ENCODE peak calls at places on chromosomes 1 and 21, in six cellular contexts. One of them, this sample, is unnamed.
A peak's percentile ranks its signal among the peaks of the same experiment; 100 is the strongest.

GRCh38 chr1:110203021-110203661 is 7.0 kb upstream of the KCNC4 start:
- DNase-seq in psoas muscle: no peak
- DNase-seq in kidney: peak; percentile 20
- DNase-seq in esophagus muscularis mucosa: no peak
- DNase-seq in sigmoid colon: no peak
- DNase-seq in aorta: no peak
- DNase-seq in this sample: peak; percentile 24

GRCh38 chr1:21811875-21812305 is at the start of gene LDLRAD2:
- DNase-seq in aorta: no peak
- DNase-seq in sigmoid colon: no peak
- DNase-seq in kidney: no peak
- DNase-seq in psoas muscle: no peak
- DNase-seq in esophagus muscularis mucosa: no peak
- DNase-seq in this sample: no peak

GRCh38 chr1:13469343-13469742 is 44.5 kb downstream of the LRRC38 start:
- DNase-seq in esophagus muscularis mucosa: no peak
- DNase-seq in kidney: no peak
- DNase-seq in psoas muscle: peak; percentile 67
- DNase-seq in sigmoid colon: no peak
- DNase-seq in aorta: peak; percentile 1
- DNase-seq in this sample: no peak

GRCh38 chr1:112267929-112268328 is 128.1 kb upstream of the CTTNBP2NL start:
- DNase-seq in psoas muscle: peak; percentile 83
- DNase-seq in aorta: peak; percentile 77
- DNase-seq in esophagus muscularis mucosa: no peak
- DNase-seq in sigmoid colon: peak; percentile 73
- DNase-seq in kidney: peak; percentile 85
- DNase-seq in this sample: peak; percentile 10

GRCh38 chr1:2073382-2074230 is 23.4 kb downstream of the PRKCZ start:
- DNase-seq in psoas muscle: no peak
- DNase-seq in sigmoid colon: no peak
- DNase-seq in kidney: peak; percentile 72
- DNase-seq in esophagus muscularis mucosa: no peak
- DNase-seq in aorta: no peak
- DNase-seq in this sample: peak; percentile 72

GRCh38 chr1:93080424-93080823 is 1.3 kb downstream of the MTF2 start:
- DNase-seq in psoas muscle: no peak
- DNase-seq in aorta: no peak
- DNase-seq in esophagus muscularis mucosa: no peak
- DNase-seq in kidney: no peak
- DNase-seq in sigmoid colon: no peak
- DNase-seq in this sample: no peak

GRCh38 chr1:25832336-25833037 is 12.7 kb downstream of the MTFR1L start:
- DNase-seq in esophagus muscularis mucosa: no peak
- DNase-seq in aorta: no peak
- DNase-seq in psoas muscle: no peak
- DNase-seq in sigmoid colon: no peak
- DNase-seq in kidney: no peak
- DNase-seq in this sample: no peak

GRCh38 chr1:62688687-62689085 is 500 bp upstream of the DOCK7 start:
- DNase-seq in sigmoid colon: no peak
- DNase-seq in psoas muscle: no peak
- DNase-seq in kidney: no peak
- DNase-seq in aorta: no peak
- DNase-seq in esophagus muscularis mucosa: no peak
- DNase-seq in this sample: no peak

GRCh38 chr21:33234618-33235520 is 5.1 kb downstream of the IFNAR2 start:
- DNase-seq in esophagus muscularis mucosa: no peak
- DNase-seq in psoas muscle: no peak
- DNase-seq in sigmoid colon: no peak
- DNase-seq in kidney: no peak
- DNase-seq in aorta: no peak
- DNase-seq in this sample: no peak
- H3K27ac ChIP-seq in esophagus muscularis mucosa: no peak overlapping the region
- H3K27ac ChIP-seq in psoas muscle: no peak overlapping the region
- H3K27ac ChIP-seq in sigmoid colon: no peak overlapping the region
- H3K27ac ChIP-seq in kidney: no peak overlapping the region
- H3K27ac ChIP-seq in aorta: no peak overlapping the region
- H3K27ac ChIP-seq in this sample: no peak overlapping the region

GRCh38 chr1:155971910-155972809 is 6.2 kb downstream of the ARHGEF2 start:
- DNase-seq in aorta: no peak
- DNase-seq in sigmoid colon: no peak
- DNase-seq in kidney: no peak
- DNase-seq in psoas muscle: no peak
- DNase-seq in esophagus muscularis mucosa: no peak
- DNase-seq in this sample: peak; percentile 43
- H3K27ac ChIP-seq in aorta: no peak overlapping the region
- H3K27ac ChIP-seq in sigmoid colon: no peak overlapping the region
- H3K27ac ChIP-seq in kidney: no peak overlapping the region
- H3K27ac ChIP-seq in psoas muscle: peak overlapping the region; percentile 89
- H3K27ac ChIP-seq in esophagus muscularis mucosa: peak overlapping the region; percentile 97
- H3K27ac ChIP-seq in this sample: peak overlapping the region; percentile 100

GRCh38 chr1:34283142-34283541 is 106.4 kb downstream of the C1orf94 start:
- DNase-seq in aorta: no peak
- DNase-seq in psoas muscle: no peak
- DNase-seq in kidney: no peak
- DNase-seq in esophagus muscularis mucosa: peak; percentile 24
- DNase-seq in sigmoid colon: no peak
- DNase-seq in this sample: no peak
- H3K27ac ChIP-seq in aorta: no peak overlapping the region
- H3K27ac ChIP-seq in psoas muscle: no peak overlapping the region
- H3K27ac ChIP-seq in kidney: no peak overlapping the region
- H3K27ac ChIP-seq in esophagus muscularis mucosa: no peak overlapping the region
- H3K27ac ChIP-seq in sigmoid colon: no peak overlapping the region
- H3K27ac ChIP-seq in this sample: no peak overlapping the region

DNA sequence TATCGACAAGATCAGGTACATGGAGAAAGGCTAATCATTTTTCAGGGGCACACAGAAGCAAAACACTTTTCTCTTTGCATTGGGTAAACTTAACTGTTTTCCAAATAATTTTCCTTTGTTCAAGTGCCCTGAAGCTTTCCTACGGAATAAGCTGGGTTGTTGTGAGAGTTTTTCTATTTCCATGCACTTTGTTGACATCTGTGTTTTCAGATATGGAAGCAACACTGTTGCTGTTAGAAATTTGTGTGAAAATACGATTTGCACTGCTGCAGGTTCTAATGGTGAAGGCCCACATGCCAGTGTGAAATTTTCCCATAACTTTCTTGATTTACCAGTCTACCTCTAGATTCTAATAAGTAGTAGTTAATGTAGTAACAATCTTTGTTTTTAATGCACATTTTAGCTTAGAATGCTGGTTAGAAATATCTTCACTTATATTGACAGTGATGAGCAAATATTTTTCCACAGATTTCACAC is 18.3 kb downstream of the NFYC start:
- DNase-seq in kidney: no peak
- DNase-seq in aorta: no peak
- DNase-seq in esophagus muscularis mucosa: no peak
- DNase-seq in psoas muscle: no peak
- DNase-seq in sigmoid colon: no peak
- DNase-seq in this sample: no peak
- H3K27ac ChIP-seq in kidney: peak overlapping the region; percentile 82
- H3K27ac ChIP-seq in aorta: no peak overlapping the region
- H3K27ac ChIP-seq in esophagus muscularis mucosa: peak overlapping the region; percentile 80
- H3K27ac ChIP-seq in psoas muscle: peak overlapping the region; percentile 81
- H3K27ac ChIP-seq in sigmoid colon: peak overlapping the region; percentile 76
- H3K27ac ChIP-seq in this sample: no peak overlapping the region

GRCh38 chr21:45120975-45121374 is 46.6 kb downstream of the ADARB1 start:
- DNase-seq in sigmoid colon: peak; percentile 59
- DNase-seq in psoas muscle: no peak
- DNase-seq in kidney: no peak
- DNase-seq in aorta: no peak
- DNase-seq in esophagus muscularis mucosa: no peak
- DNase-seq in this sample: no peak
- H3K27ac ChIP-seq in sigmoid colon: peak overlapping the region; percentile 77
- H3K27ac ChIP-seq in psoas muscle: no peak overlapping the region
- H3K27ac ChIP-seq in kidney: no peak overlapping the region
- H3K27ac ChIP-seq in aorta: no peak overlapping the region
- H3K27ac ChIP-seq in esophagus muscularis mucosa: no peak overlapping the region
- H3K27ac ChIP-seq in this sample: no peak overlapping the region

GRCh38 chr1:184943998-184944397 is 30.3 kb downstream of the NIBAN1 start:
- DNase-seq in kidney: no peak
- DNase-seq in psoas muscle: no peak
- DNase-seq in aorta: no peak
- DNase-seq in sigmoid colon: no peak
- DNase-seq in esophagus muscularis mucosa: peak; percentile 57
- DNase-seq in this sample: no peak
- H3K27ac ChIP-seq in kidney: no peak overlapping the region
- H3K27ac ChIP-seq in psoas muscle: peak overlapping the region; percentile 2
- H3K27ac ChIP-seq in aorta: peak overlapping the region; percentile 93
- H3K27ac ChIP-seq in sigmoid colon: peak overlapping the region; percentile 65
- H3K27ac ChIP-seq in esophagus muscularis mucosa: no peak overlapping the region
- H3K27ac ChIP-seq in this sample: no peak overlapping the region

DNA sequence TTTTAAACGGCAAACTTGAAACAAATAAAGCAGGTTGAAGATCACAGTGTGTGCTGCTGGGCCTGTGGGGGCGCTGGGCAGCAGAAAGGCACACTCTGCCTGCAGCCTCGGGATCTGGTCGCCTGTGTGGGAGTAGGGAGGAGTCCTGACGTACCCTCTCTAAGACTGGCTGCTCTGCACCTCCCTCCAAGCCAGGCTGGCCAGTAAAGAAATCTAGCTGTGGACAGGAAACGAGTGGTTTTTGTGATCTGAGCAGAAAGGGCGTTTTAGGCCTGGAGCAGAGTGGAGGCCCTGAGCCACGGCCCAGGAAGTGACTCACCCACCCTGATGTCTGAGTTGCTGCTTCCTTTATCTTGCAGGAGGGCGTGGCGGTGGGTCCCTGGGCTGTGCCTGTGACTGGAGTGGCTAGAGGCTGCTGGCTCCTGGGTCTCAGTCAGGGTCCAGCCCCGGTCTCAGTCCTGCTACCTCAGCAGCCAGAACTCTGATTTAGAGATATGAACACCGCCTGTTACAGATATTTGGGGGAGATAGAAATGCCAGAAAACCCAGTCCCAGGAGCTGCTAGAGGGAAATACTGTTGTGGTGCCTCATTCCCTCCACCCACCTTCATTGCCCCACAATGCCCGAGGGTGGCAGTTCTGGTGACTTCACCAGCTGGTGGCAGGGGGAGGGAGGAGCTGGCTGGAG is 11.3 kb upstream of the S100A11 start:
- DNase-seq in esophagus muscularis mucosa: peak; percentile 98
- DNase-seq in psoas muscle: peak; percentile 93
- DNase-seq in sigmoid colon: peak; percentile 96
- DNase-seq in aorta: peak; percentile 95
- DNase-seq in kidney: peak; percentile 97
- DNase-seq in this sample: peak; percentile 50
- H3K27ac ChIP-seq in esophagus muscularis mucosa: peak overlapping the region; percentile 90
- H3K27ac ChIP-seq in psoas muscle: peak overlapping the region; percentile 66
- H3K27ac ChIP-seq in sigmoid colon: peak overlapping the region; percentile 91
- H3K27ac ChIP-seq in aorta: peak overlapping the region; percentile 98
- H3K27ac ChIP-seq in kidney: peak overlapping the region; percentile 95
- H3K27ac ChIP-seq in this sample: peak overlapping the region; percentile 56